ENCODE peak calls at places on chromosome 11, in four cellular contexts. Z is fibroblast of the aortic adventitia; V is naive thymus-derived CD8-positive, alpha-beta T cell; T is hepatic stellate cell. C is an unnamed sample.

GRCh38 chr11:128437137-128437536 is 150.2 kb downstream of the ETS1 start:
- DNase-seq in Z (peak; percentile 87), V (no peak), T (no peak), C (peak; percentile 52)

GRCh38 chr11:66359662-66360087 is 11.9 kb downstream of the SLC29A2 start:
- DNase-seq in Z (no peak), V (no peak), T (no peak), C (no peak)

GRCh38 chr11:38460901-38461300 is 1862.9 kb upstream of the RAG2 start:
- DNase-seq in Z (peak; percentile 36), V (no peak), T (peak; percentile 20), C (peak; percentile 93)

GRCh38 chr11:94151903-94152677 is 23.4 kb downstream of the PANX1 start:
- DNase-seq in Z (peak; percentile 80), V (no peak), T (peak; percentile 87), C (peak; percentile 81)

GRCh38 chr11:128908391-128909246 is 17.5 kb downstream of the KCNJ5 start:
- DNase-seq in Z (peak; percentile 71), V (no peak), T (peak; percentile 82), C (peak; percentile 67)

GRCh38 chr11:113242767-113243397 is 71.5 kb upstream of the TTC12 start:
- DNase-seq in Z (peak; percentile 57), V (no peak), T (peak; percentile 18), C (peak; percentile 69)

GRCh38 chr11:57214494-57214893 is 22.6 kb downstream of the APLNR start:
- DNase-seq in Z (peak; percentile 81), V (no peak), T (peak; percentile 74), C (peak; percentile 71)

GRCh38 chr11:93734427-93735222 is 6.7 kb downstream of the TAF1D start:
- DNase-seq in Z (no peak), V (no peak), T (no peak), C (no peak)

GRCh38 chr11:88683024-88683423 is 345.5 kb upstream of the CTSC start:
- DNase-seq in Z (no peak), V (no peak), T (no peak), C (no peak)

GRCh38 chr11:60328460-60328859 is 1.4 kb downstream of the MS4A6E start:
- DNase-seq in Z (no peak), V (no peak), T (no peak), C (no peak)

GRCh38 chr11:65553301-65554001 is 4.7 kb downstream of the LTBP3 start:
- DNase-seq in Z (no peak), V (peak; percentile 81), T (no peak), C (no peak)

GRCh38 chr11:44407211-44407996 is 97.5 kb upstream of the ALX4 start:
- DNase-seq in Z (no peak), V (no peak), T (no peak), C (no peak)

GRCh38 chr11:79182794-79183193 is 258.0 kb downstream of the TENM4 start:
- DNase-seq in Z (peak; percentile 93), V (no peak), T (no peak), C (peak; percentile 74)

GRCh38 chr11:8098879-8099278 is 17.9 kb downstream of the TUB start:
- DNase-seq in Z (no peak), V (no peak), T (no peak), C (no peak)

GRCh38 chr11:91261513-91261912 is 963.1 kb upstream of the FAT3 start:
- DNase-seq in Z (no peak), V (no peak), T (no peak), C (no peak)

GRCh38 chr11:134126197-134126822 is 57.4 kb downstream of the JAM3 start:
- DNase-seq in Z (peak; percentile 68), V (no peak), T (peak; percentile 88), C (peak; percentile 62)

GRCh38 chr11:65396769-65397745 is 10.6 kb downstream of the FRMD8 start:
- DNase-seq in Z (no peak), V (no peak), T (no peak), C (no peak)

GRCh38 chr11:47586043-47586442 is 435 bp upstream of the FAM180B start:
- DNase-seq in Z (peak; percentile 41), V (no peak), T (no peak), C (no peak)

GRCh38 chr11:120184946-120185677 is 25.7 kb upstream of the OAF start:
- DNase-seq in Z (peak; percentile 62), V (no peak), T (no peak), C (no peak)